ENCODE peak calls at places on chromosomes 6 and 20, in seven cellular contexts. One of them, this sample, is unnamed.

GRCh38 chr6:43969158-43969981 is 157.9 kb downstream of the MRPL14 start:
- DNase-seq in HCT116: no peak
- DNase-seq in GM23338: no peak
- DNase-seq in PC-3: no peak
- DNase-seq in neural progenitor cell: no peak
- DNase-seq in hepatocyte: no peak
- DNase-seq in GM23248: no peak
- DNase-seq in this sample: no peak

GRCh38 chr6:30684386-30685156 is 1.9 kb downstream of the PPP1R18 start:
- DNase-seq in HCT116: no peak
- DNase-seq in GM23338: no peak
- DNase-seq in PC-3: no peak
- DNase-seq in neural progenitor cell: no peak
- DNase-seq in hepatocyte: no peak
- DNase-seq in GM23248: peak; percentile 59
- DNase-seq in this sample: peak; percentile 71

GRCh38 chr20:13296070-13296469 is 75.0 kb downstream of the ISM1 start:
- DNase-seq in HCT116: no peak
- DNase-seq in GM23338: no peak
- DNase-seq in PC-3: no peak
- DNase-seq in neural progenitor cell: no peak
- DNase-seq in hepatocyte: no peak
- DNase-seq in GM23248: no peak
- DNase-seq in this sample: no peak

GRCh38 chr20:58553841-58554240 is 38.6 kb upstream of the APCDD1L start:
- DNase-seq in HCT116: no peak
- DNase-seq in GM23338: no peak
- DNase-seq in PC-3: no peak
- DNase-seq in neural progenitor cell: no peak
- DNase-seq in hepatocyte: peak; percentile 46
- DNase-seq in GM23248: peak; percentile 49
- DNase-seq in this sample: no peak

GRCh38 chr6:75334266-75335040 is 49.9 kb upstream of the TMEM30A start:
- DNase-seq in HCT116: no peak
- DNase-seq in GM23338: peak; percentile 98
- DNase-seq in PC-3: peak; percentile 7
- DNase-seq in neural progenitor cell: peak; percentile 90
- DNase-seq in hepatocyte: peak; percentile 29
- DNase-seq in GM23248: peak; percentile 88
- DNase-seq in this sample: no peak

GRCh38 chr6:15824851-15825250 is 162.0 kb upstream of the DTNBP1 start:
- DNase-seq in HCT116: no peak
- DNase-seq in GM23338: no peak
- DNase-seq in PC-3: no peak
- DNase-seq in neural progenitor cell: no peak
- DNase-seq in hepatocyte: no peak
- DNase-seq in GM23248: no peak
- DNase-seq in this sample: no peak

GRCh38 chr6:136532030-136532429 is 18.2 kb downstream of the MAP7 start:
- DNase-seq in HCT116: no peak
- DNase-seq in GM23338: no peak
- DNase-seq in PC-3: no peak
- DNase-seq in neural progenitor cell: no peak
- DNase-seq in hepatocyte: no peak
- DNase-seq in GM23248: no peak
- DNase-seq in this sample: no peak

GRCh38 chr6:124858564-124858963 is 103.7 kb upstream of the RNF217 start:
- DNase-seq in HCT116: no peak
- DNase-seq in GM23338: no peak
- DNase-seq in PC-3: no peak
- DNase-seq in neural progenitor cell: no peak
- DNase-seq in hepatocyte: no peak
- DNase-seq in GM23248: no peak
- DNase-seq in this sample: no peak

GRCh38 chr20:12064540-12064939 is 146.8 kb downstream of the BTBD3 start:
- DNase-seq in HCT116: no peak
- DNase-seq in GM23338: no peak
- DNase-seq in PC-3: no peak
- DNase-seq in neural progenitor cell: no peak
- DNase-seq in hepatocyte: no peak
- DNase-seq in GM23248: no peak
- DNase-seq in this sample: no peak

GRCh38 chr6:24431045-24431451 is 28.3 kb downstream of the MRS2 start:
- DNase-seq in HCT116: peak; percentile 38
- DNase-seq in GM23338: peak; percentile 72
- DNase-seq in PC-3: peak; percentile 74
- DNase-seq in neural progenitor cell: peak; percentile 28
- DNase-seq in hepatocyte: peak; percentile 61
- DNase-seq in GM23248: peak; percentile 65
- DNase-seq in this sample: peak; percentile 58

GRCh38 chr20:46128310-46129151 is 10.4 kb downstream of the CD40 start:
- DNase-seq in HCT116: no peak
- DNase-seq in GM23338: peak; percentile 70
- DNase-seq in PC-3: no peak
- DNase-seq in neural progenitor cell: peak; percentile 75
- DNase-seq in hepatocyte: peak; percentile 40
- DNase-seq in GM23248: peak; percentile 35
- DNase-seq in this sample: peak; percentile 17

GRCh38 chr20:10474606-10475184 is 39.6 kb downstream of the SLX4IP start:
- DNase-seq in HCT116: no peak
- DNase-seq in GM23338: no peak
- DNase-seq in PC-3: no peak
- DNase-seq in neural progenitor cell: no peak
- DNase-seq in hepatocyte: no peak
- DNase-seq in GM23248: peak; percentile 9
- DNase-seq in this sample: no peak

GRCh38 chr6:64520050-64520449 is 884.4 kb downstream of the PHF3 start:
- DNase-seq in HCT116: no peak
- DNase-seq in GM23338: peak; percentile 2
- DNase-seq in PC-3: peak; percentile 93
- DNase-seq in neural progenitor cell: no peak
- DNase-seq in hepatocyte: peak; percentile 52
- DNase-seq in GM23248: peak; percentile 93
- DNase-seq in this sample: no peak

GRCh38 chr6:96947055-96947454 is 22.5 kb downstream of the KLHL32 start:
- DNase-seq in HCT116: no peak
- DNase-seq in GM23338: no peak
- DNase-seq in PC-3: no peak
- DNase-seq in neural progenitor cell: no peak
- DNase-seq in hepatocyte: no peak
- DNase-seq in GM23248: no peak
- DNase-seq in this sample: no peak

GRCh38 chr6:124573953-124574352 is 388.3 kb upstream of the RNF217 start:
- DNase-seq in HCT116: no peak
- DNase-seq in GM23338: no peak
- DNase-seq in PC-3: no peak
- DNase-seq in neural progenitor cell: no peak
- DNase-seq in hepatocyte: no peak
- DNase-seq in GM23248: no peak
- DNase-seq in this sample: no peak

GRCh38 chr6:145349950-145350510 is 385.3 kb downstream of the EPM2A start:
- DNase-seq in HCT116: no peak
- DNase-seq in GM23338: no peak
- DNase-seq in PC-3: no peak
- DNase-seq in neural progenitor cell: no peak
- DNase-seq in hepatocyte: no peak
- DNase-seq in GM23248: no peak
- DNase-seq in this sample: peak; percentile 12

GRCh38 chr20:45429618-45430017 is 13.7 kb downstream of the PIGT start:
- DNase-seq in HCT116: no peak
- DNase-seq in GM23338: no peak
- DNase-seq in PC-3: no peak
- DNase-seq in neural progenitor cell: no peak
- DNase-seq in hepatocyte: no peak
- DNase-seq in GM23248: no peak
- DNase-seq in this sample: no peak

GRCh38 chr20:59402697-59403096 is 102.3 kb downstream of the EDN3 start:
- DNase-seq in HCT116: no peak
- DNase-seq in GM23338: no peak
- DNase-seq in PC-3: peak; percentile 20
- DNase-seq in neural progenitor cell: no peak
- DNase-seq in hepatocyte: peak; percentile 54
- DNase-seq in GM23248: no peak
- DNase-seq in this sample: no peak

GRCh38 chr6:34056301-34056700 is 89.6 kb downstream of the GRM4 start:
- DNase-seq in HCT116: peak; percentile 68
- DNase-seq in GM23338: peak; percentile 91
- DNase-seq in PC-3: peak; percentile 50
- DNase-seq in neural progenitor cell: peak; percentile 93
- DNase-seq in hepatocyte: no peak
- DNase-seq in GM23248: peak; percentile 87
- DNase-seq in this sample: peak; percentile 84

GRCh38 chr6:27836783-27837635 is 75.2 kb downstream of the OR2B2 start:
- DNase-seq in HCT116: peak; percentile 76
- DNase-seq in GM23338: peak; percentile 89
- DNase-seq in PC-3: peak; percentile 76
- DNase-seq in neural progenitor cell: peak; percentile 83
- DNase-seq in hepatocyte: peak; percentile 89
- DNase-seq in GM23248: peak; percentile 93
- DNase-seq in this sample: peak; percentile 91

DNA sequence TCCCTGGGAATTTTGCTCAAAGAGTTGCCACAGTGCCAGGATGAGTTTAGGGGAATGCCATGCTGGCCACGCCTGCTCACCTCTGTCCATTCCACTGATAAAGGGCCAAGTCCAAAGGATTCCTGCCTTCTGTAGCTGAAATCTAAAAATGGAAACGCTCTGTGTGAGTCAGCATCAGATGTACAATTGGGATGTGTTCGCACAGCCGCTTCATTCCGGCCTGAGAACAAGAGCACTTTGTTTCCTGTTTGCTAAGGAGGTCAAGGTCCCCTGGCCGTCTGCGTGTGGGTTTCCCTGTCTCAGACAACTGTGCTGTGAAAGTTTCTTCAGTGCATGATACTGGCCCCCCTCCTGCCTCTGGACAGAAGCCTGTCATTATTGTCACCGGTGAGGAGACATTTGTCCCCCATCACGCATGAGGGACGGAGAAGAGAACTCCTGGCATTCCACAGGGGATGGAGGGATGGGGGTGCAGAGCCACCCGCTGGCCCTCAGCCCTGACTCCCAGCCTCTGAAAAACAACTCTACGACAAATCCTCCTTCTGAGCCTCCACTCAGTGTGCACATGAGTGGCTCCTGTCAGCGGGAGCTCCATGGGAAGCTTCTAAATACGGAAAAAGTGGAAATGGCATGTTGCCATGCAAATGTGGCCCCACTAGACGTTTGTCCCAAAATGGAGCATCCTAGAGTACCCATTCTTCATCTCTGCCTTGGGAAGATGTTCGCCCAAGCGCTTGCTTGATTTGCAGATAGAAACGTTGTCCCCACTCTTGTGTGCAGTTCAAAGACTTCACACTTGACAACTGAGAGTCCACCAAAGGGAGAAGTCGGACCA is 143.5 kb upstream of the AFDN start:
- DNase-seq in HCT116: peak; percentile 82
- DNase-seq in GM23338: no peak
- DNase-seq in PC-3: peak; percentile 73
- DNase-seq in neural progenitor cell: no peak
- DNase-seq in hepatocyte: peak; percentile 85
- DNase-seq in GM23248: no peak
- DNase-seq in this sample: no peak
- TF ChIP-seq EZH2phosphoT487 in HCT116: no peak
- TF ChIP-seq EZH2phosphoT487 in GM23338: no peak
- TF ChIP-seq EZH2phosphoT487 in PC-3: no peak
- TF ChIP-seq EZH2phosphoT487 in neural progenitor cell: no peak
- TF ChIP-seq EZH2phosphoT487 in hepatocyte: no peak
- TF ChIP-seq EZH2phosphoT487 in GM23248: no peak
- TF ChIP-seq EZH2phosphoT487 in this sample: no peak

DNA sequence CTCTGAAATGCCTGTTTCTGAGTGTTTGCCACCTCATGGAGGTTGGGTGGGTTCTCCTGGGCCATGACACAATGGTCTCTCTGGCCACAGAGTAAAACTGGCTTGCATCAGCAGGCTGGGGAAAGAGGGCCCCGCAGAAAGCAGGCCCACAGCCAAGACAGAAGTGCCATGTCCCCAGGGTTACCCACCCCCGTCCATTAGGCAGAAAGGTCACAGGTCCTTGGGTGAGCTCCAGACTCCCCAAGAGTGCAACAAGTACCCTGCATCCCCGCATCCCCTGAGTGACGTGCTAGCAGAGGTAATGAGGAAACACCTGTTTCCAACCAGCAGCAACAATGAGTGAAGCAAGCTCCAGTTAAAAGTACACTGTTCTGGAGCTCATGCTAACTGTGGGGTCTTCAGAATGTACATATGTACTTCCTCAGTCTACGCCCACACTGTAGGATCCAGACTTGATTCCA is 31.7 kb downstream of the RRBP1 start:
- DNase-seq in HCT116: no peak
- DNase-seq in GM23338: no peak
- DNase-seq in PC-3: no peak
- DNase-seq in neural progenitor cell: no peak
- DNase-seq in hepatocyte: no peak
- DNase-seq in GM23248: peak; percentile 52
- DNase-seq in this sample: peak; percentile 39
- H3K79me2 ChIP-seq in HCT116: peaks cover 84% of the 10 kb centered on the region
- H3K79me2 ChIP-seq in GM23338: peaks cover 94% of the 10 kb centered on the region
- H3K79me2 ChIP-seq in PC-3: peaks cover 90% of the 10 kb centered on the region
- H3K79me2 ChIP-seq in neural progenitor cell: peaks cover 24% of the 10 kb centered on the region
- H3K79me2 ChIP-seq in hepatocyte: peaks cover 100% of the 10 kb centered on the region
- H3K79me2 ChIP-seq in GM23248: peaks cover 98% of the 10 kb centered on the region
- H3K79me2 ChIP-seq in this sample: no peaks in the 10 kb centered on the region

DNA sequence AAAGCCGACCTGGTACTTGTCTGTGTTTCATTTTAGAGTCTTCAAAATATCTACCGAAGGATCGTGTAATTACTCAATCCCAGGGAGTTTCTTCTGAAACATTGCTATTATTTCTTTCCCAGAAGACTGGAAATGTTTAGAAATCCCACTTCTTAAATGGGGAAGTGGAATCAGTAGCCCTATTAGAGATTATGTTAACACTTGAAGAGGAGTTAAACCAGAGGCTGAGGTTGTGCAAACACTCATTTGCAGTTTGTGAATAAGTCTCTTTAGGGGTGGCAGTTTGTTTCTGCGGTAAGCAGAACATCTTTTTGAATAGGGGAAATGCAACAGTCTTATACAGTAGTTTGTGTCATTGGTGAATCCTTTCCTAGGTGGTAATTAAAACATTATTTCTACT is 21.3 kb downstream of the DSP start:
- DNase-seq in HCT116: no peak
- DNase-seq in GM23338: no peak
- DNase-seq in PC-3: no peak
- DNase-seq in neural progenitor cell: no peak
- DNase-seq in hepatocyte: no peak
- DNase-seq in GM23248: no peak
- DNase-seq in this sample: no peak
- H3K4me3 ChIP-seq in HCT116: no peak overlapping the region
- H3K4me3 ChIP-seq in GM23338: no peak overlapping the region
- H3K4me3 ChIP-seq in PC-3: no peak overlapping the region
- H3K4me3 ChIP-seq in neural progenitor cell: no peak overlapping the region
- H3K4me3 ChIP-seq in hepatocyte: no peak overlapping the region
- H3K4me3 ChIP-seq in GM23248: no peak overlapping the region
- H3K4me3 ChIP-seq in this sample: no peak overlapping the region

DNA sequence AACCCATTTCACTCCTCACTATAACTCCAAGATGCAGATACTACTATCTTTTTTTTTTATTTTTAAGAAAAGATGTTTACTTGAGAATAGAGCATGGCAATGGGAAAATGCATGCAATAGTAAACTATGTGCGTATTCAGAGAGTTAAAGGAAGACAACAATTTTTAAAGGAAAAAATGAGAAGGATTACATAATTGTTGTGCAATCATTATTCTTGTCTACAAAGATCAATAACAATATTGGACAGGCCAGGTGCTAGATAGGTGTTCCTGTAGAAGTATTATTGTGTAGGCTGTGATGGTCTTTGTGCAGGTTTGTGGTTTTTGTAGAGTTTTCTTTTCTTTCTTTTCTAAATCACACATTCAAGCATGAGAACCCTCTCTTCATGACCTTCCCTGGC is 20.6 kb downstream of the CYP39A1 start:
- DNase-seq in HCT116: no peak
- DNase-seq in GM23338: no peak
- DNase-seq in PC-3: no peak
- DNase-seq in neural progenitor cell: no peak
- DNase-seq in hepatocyte: no peak
- DNase-seq in GM23248: no peak
- DNase-seq in this sample: no peak
- TF ChIP-seq EZH2phosphoT487 in HCT116: no peak
- TF ChIP-seq EZH2phosphoT487 in GM23338: no peak
- TF ChIP-seq EZH2phosphoT487 in PC-3: no peak
- TF ChIP-seq EZH2phosphoT487 in neural progenitor cell: no peak
- TF ChIP-seq EZH2phosphoT487 in hepatocyte: no peak
- TF ChIP-seq EZH2phosphoT487 in GM23248: no peak
- TF ChIP-seq EZH2phosphoT487 in this sample: no peak

This sample was measured in OCI-LY7.